ENCODE peak calls at places on chromosome 6, in seven cellular contexts. One of them, this sample, is unnamed.

GRCh38 chr6:139371421-139372253 is 2.8 kb downstream of the CITED2 start:
- DNase-seq in uterus: no peak
- DNase-seq in H54: no peak
- DNase-seq in GM12891: no peak
- DNase-seq in upper lobe of left lung: no peak
- DNase-seq in A549: no peak
- DNase-seq in ovary: no peak
- DNase-seq in this sample: no peak

GRCh38 chr6:140043762-140044378 is 669.4 kb upstream of the CITED2 start:
- DNase-seq in uterus: no peak
- DNase-seq in GM12891: no peak
- DNase-seq in H54: no peak
- DNase-seq in A549: peak; percentile 21
- DNase-seq in upper lobe of left lung: no peak
- DNase-seq in ovary: no peak
- DNase-seq in this sample: no peak

GRCh38 chr6:55886185-55886836 is 10.9 kb upstream of the BMP5 start:
- DNase-seq in H54: no peak
- DNase-seq in GM12891: no peak
- DNase-seq in ovary: no peak
- DNase-seq in A549: no peak
- DNase-seq in uterus: no peak
- DNase-seq in upper lobe of left lung: no peak
- DNase-seq in this sample: no peak

GRCh38 chr6:158207452-158207788 is 39.3 kb downstream of the GTF2H5 start:
- DNase-seq in A549: no peak
- DNase-seq in uterus: no peak
- DNase-seq in ovary: no peak
- DNase-seq in H54: no peak
- DNase-seq in upper lobe of left lung: no peak
- DNase-seq in GM12891: peak; percentile 52
- DNase-seq in this sample: no peak

GRCh38 chr6:51559059-51559458 is 528.4 kb downstream of the PKHD1 start:
- DNase-seq in ovary: no peak
- DNase-seq in upper lobe of left lung: no peak
- DNase-seq in uterus: no peak
- DNase-seq in GM12891: no peak
- DNase-seq in A549: no peak
- DNase-seq in H54: no peak
- DNase-seq in this sample: no peak

GRCh38 chr6:148648754-148649453 is 97.9 kb upstream of the UST start:
- DNase-seq in uterus: no peak
- DNase-seq in A549: no peak
- DNase-seq in upper lobe of left lung: no peak
- DNase-seq in H54: no peak
- DNase-seq in ovary: no peak
- DNase-seq in GM12891: no peak
- DNase-seq in this sample: no peak

GRCh38 chr6:28558629-28559028 is 32.9 kb downstream of the GPX5 start:
- DNase-seq in upper lobe of left lung: no peak
- DNase-seq in H54: no peak
- DNase-seq in ovary: no peak
- DNase-seq in A549: no peak
- DNase-seq in GM12891: no peak
- DNase-seq in uterus: no peak
- DNase-seq in this sample: no peak

GRCh38 chr6:152635949-152636674 is 1.1 kb downstream of the SYNE1 start:
- DNase-seq in A549: no peak
- DNase-seq in uterus: peak; percentile 58
- DNase-seq in ovary: peak; percentile 63
- DNase-seq in GM12891: no peak
- DNase-seq in upper lobe of left lung: peak; percentile 74
- DNase-seq in H54: no peak
- DNase-seq in this sample: peak; percentile 85

GRCh38 chr6:90463359-90463758 is 123.5 kb downstream of the MAP3K7 start:
- DNase-seq in A549: no peak
- DNase-seq in H54: no peak
- DNase-seq in GM12891: no peak
- DNase-seq in upper lobe of left lung: no peak
- DNase-seq in ovary: no peak
- DNase-seq in uterus: no peak
- DNase-seq in this sample: no peak

GRCh38 chr6:157022022-157022740 is 245.0 kb downstream of the ARID1B start:
- DNase-seq in uterus: peak; percentile 90
- DNase-seq in upper lobe of left lung: peak; percentile 97
- DNase-seq in ovary: peak; percentile 90
- DNase-seq in GM12891: peak; percentile 75
- DNase-seq in A549: peak; percentile 78
- DNase-seq in H54: peak; percentile 63
- DNase-seq in this sample: peak; percentile 95
- TF ChIP-seq POLR2A in uterus: peak; percentile 71
- TF ChIP-seq POLR2A in upper lobe of left lung: no peak
- TF ChIP-seq POLR2A in ovary: no peak
- TF ChIP-seq POLR2A in GM12891: no peak
- TF ChIP-seq POLR2A in A549: peak; percentile 27
- TF ChIP-seq POLR2A in H54: peak; percentile 39
- TF ChIP-seq POLR2A in this sample: no peak

DNA sequence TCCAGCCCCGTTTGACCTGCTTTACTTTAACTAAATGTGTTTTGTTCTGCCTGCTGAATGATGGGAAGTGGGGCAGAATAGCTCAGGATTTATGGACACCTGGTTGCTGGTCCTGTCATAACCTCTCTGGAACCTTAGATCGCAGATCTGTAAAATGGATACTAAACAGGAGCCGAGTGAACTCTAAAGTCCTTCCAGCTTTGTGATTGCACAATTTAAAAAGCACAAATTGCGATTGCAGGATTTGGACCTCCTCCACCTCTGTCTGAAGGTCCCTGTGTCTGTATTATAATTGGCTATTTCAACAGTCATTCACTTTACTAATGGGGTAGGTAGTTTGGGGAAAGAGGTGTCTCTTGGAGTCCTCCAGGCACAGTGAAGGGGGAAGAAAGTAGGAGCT is 220.4 kb downstream of the LY86 start:
- DNase-seq in upper lobe of left lung: no peak
- DNase-seq in H54: no peak
- DNase-seq in ovary: peak; percentile 41
- DNase-seq in A549: no peak
- DNase-seq in GM12891: no peak
- DNase-seq in uterus: no peak
- DNase-seq in this sample: no peak
- TF ChIP-seq POLR2A in upper lobe of left lung: no peak
- TF ChIP-seq POLR2A in H54: no peak
- TF ChIP-seq POLR2A in ovary: no peak
- TF ChIP-seq POLR2A in A549: no peak
- TF ChIP-seq POLR2A in GM12891: no peak
- TF ChIP-seq POLR2A in uterus: no peak
- TF ChIP-seq POLR2A in this sample: no peak

GRCh38 chr6:156778615-156779205 is 1.5 kb downstream of the ARID1B start:
- DNase-seq in uterus: peak; percentile 60
- DNase-seq in ovary: peak; percentile 56
- DNase-seq in H54: no peak
- DNase-seq in A549: peak; percentile 42
- DNase-seq in upper lobe of left lung: peak; percentile 93
- DNase-seq in GM12891: no peak
- DNase-seq in this sample: peak; percentile 93
- TF ChIP-seq POLR2A in uterus: no peak
- TF ChIP-seq POLR2A in ovary: peak; percentile 20
- TF ChIP-seq POLR2A in H54: peak; percentile 21
- TF ChIP-seq POLR2A in A549: peak; percentile 28
- TF ChIP-seq POLR2A in upper lobe of left lung: peak; percentile 55
- TF ChIP-seq POLR2A in GM12891: no peak
- TF ChIP-seq POLR2A in this sample: no peak

DNA sequence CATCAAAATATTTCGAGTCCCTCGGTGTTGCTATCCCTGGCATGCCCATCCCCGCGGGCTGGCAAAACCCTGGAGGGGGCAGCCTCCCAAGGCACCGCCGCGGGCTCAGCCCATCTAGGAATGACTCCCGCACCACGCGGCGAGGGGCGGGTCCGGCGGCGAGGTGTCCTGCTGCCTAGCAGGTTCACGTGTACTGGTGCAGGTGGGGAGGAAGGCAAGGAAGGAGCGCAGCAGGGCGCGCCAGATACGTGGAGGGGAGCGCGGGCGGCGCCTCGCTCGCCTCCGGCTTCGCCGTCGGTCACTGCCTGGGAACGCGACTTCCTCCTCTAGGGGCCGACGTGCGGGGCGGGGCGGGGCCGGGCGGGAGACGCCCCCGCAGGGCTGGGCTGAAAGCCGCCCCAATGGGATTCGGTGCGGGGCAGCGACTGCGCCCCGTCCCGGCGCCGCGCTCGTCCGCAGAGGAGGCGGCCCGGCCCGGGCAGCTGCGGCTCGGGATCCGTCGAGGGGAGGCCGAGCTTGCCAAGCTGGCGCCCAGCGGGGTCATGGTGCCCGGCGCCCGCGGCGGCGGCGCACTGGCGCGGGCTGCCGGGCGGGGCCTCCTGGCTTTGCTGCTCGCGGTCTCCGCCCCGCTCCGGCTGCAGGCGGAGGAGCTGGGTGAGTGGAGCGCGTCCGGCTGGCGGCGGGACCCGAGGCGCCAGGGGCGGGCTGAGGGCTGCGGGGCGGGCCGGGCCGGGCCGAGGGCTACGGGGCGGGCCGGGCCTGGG is at the start of gene DCBLD1:
- DNase-seq in ovary: peak; percentile 55
- DNase-seq in upper lobe of left lung: peak; percentile 96
- DNase-seq in A549: peak; percentile 69
- DNase-seq in uterus: peak; percentile 60
- DNase-seq in H54: peak; percentile 62
- DNase-seq in GM12891: peak; percentile 68
- DNase-seq in this sample: peak; percentile 94
- TF ChIP-seq POLR2A in ovary: no peak
- TF ChIP-seq POLR2A in upper lobe of left lung: peak; percentile 80
- TF ChIP-seq POLR2A in A549: peak; percentile 75
- TF ChIP-seq POLR2A in uterus: peak; percentile 35
- TF ChIP-seq POLR2A in H54: peak; percentile 62
- TF ChIP-seq POLR2A in GM12891: no peak
- TF ChIP-seq POLR2A in this sample: no peak

GRCh38 chr6:118933855-118934460 is 1.0 kb downstream of the MCM9 start:
- DNase-seq in A549: no peak
- DNase-seq in H54: no peak
- DNase-seq in ovary: no peak
- DNase-seq in uterus: no peak
- DNase-seq in GM12891: no peak
- DNase-seq in upper lobe of left lung: no peak
- DNase-seq in this sample: no peak

GRCh38 chr6:118935331-118935668 is 341 bp upstream of the MCM9 start:
- DNase-seq in uterus: no peak
- DNase-seq in GM12891: no peak
- DNase-seq in A549: no peak
- DNase-seq in H54: no peak
- DNase-seq in ovary: no peak
- DNase-seq in upper lobe of left lung: no peak
- DNase-seq in this sample: no peak

GRCh38 chr6:118932421-118932820 is 2.5 kb downstream of the MCM9 start:
- DNase-seq in H54: no peak
- DNase-seq in GM12891: no peak
- DNase-seq in A549: no peak
- DNase-seq in uterus: no peak
- DNase-seq in upper lobe of left lung: no peak
- DNase-seq in ovary: no peak
- DNase-seq in this sample: no peak

GRCh38 chr6:118936304-118936703 is 1.3 kb upstream of the MCM9 start:
- DNase-seq in H54: no peak
- DNase-seq in upper lobe of left lung: no peak
- DNase-seq in uterus: no peak
- DNase-seq in GM12891: no peak
- DNase-seq in ovary: no peak
- DNase-seq in A549: no peak
- DNase-seq in this sample: no peak

GRCh38 chr6:118934461-118935330 is at the start of gene MCM9:
- DNase-seq in A549: peak; percentile 76
- DNase-seq in H54: peak; percentile 76
- DNase-seq in ovary: peak; percentile 68
- DNase-seq in GM12891: peak; percentile 89
- DNase-seq in uterus: peak; percentile 74
- DNase-seq in upper lobe of left lung: peak; percentile 98
- DNase-seq in this sample: peak; percentile 98
- TF ChIP-seq POLR2A in A549: peak; percentile 45
- TF ChIP-seq POLR2A in H54: peak; percentile 42
- TF ChIP-seq POLR2A in ovary: no peak
- TF ChIP-seq POLR2A in GM12891: peak; percentile 65
- TF ChIP-seq POLR2A in uterus: peak; percentile 50
- TF ChIP-seq POLR2A in upper lobe of left lung: peak; percentile 84
- TF ChIP-seq POLR2A in this sample: no peak

GRCh38 chr6:111260570-111261298 is 173.4 kb downstream of the SLC16A10 start:
- DNase-seq in GM12891: no peak
- DNase-seq in H54: no peak
- DNase-seq in upper lobe of left lung: no peak
- DNase-seq in ovary: no peak
- DNase-seq in A549: no peak
- DNase-seq in uterus: no peak
- DNase-seq in this sample: no peak

GRCh38 chr6:111254779-111255166 is 167.5 kb downstream of the SLC16A10 start:
- DNase-seq in upper lobe of left lung: no peak
- DNase-seq in GM12891: no peak
- DNase-seq in uterus: no peak
- DNase-seq in ovary: no peak
- DNase-seq in A549: no peak
- DNase-seq in H54: no peak
- DNase-seq in this sample: no peak

GRCh38 chr6:111258615-111259088 is 171.3 kb downstream of the SLC16A10 start:
- DNase-seq in uterus: no peak
- DNase-seq in A549: no peak
- DNase-seq in ovary: no peak
- DNase-seq in H54: no peak
- DNase-seq in upper lobe of left lung: no peak
- DNase-seq in GM12891: no peak
- DNase-seq in this sample: no peak

GRCh38 chr6:111256646-111257045 is 169.3 kb downstream of the SLC16A10 start:
- DNase-seq in uterus: no peak
- DNase-seq in GM12891: no peak
- DNase-seq in ovary: no peak
- DNase-seq in A549: peak; percentile 12
- DNase-seq in H54: no peak
- DNase-seq in upper lobe of left lung: no peak
- DNase-seq in this sample: no peak

GRCh38 chr6:111259089-111259831 is 172.0 kb downstream of the SLC16A10 start:
- DNase-seq in A549: peak; percentile 98
- DNase-seq in ovary: peak; percentile 99
- DNase-seq in GM12891: peak; percentile 91
- DNase-seq in upper lobe of left lung: peak; percentile 100
- DNase-seq in H54: peak; percentile 82
- DNase-seq in uterus: peak; percentile 99
- DNase-seq in this sample: peak; percentile 100
- TF ChIP-seq POLR2A in A549: peak; percentile 55
- TF ChIP-seq POLR2A in ovary: peak; percentile 73
- TF ChIP-seq POLR2A in GM12891: peak; percentile 64
- TF ChIP-seq POLR2A in upper lobe of left lung: peak; percentile 81
- TF ChIP-seq POLR2A in H54: peak; percentile 79
- TF ChIP-seq POLR2A in uterus: peak; percentile 57
- TF ChIP-seq POLR2A in this sample: no peak